ENCODE peak calls at places on chromosomes 4 and X, in five cellular contexts. F is spleen, H is BJ, L is AG20443, G is H7. V is an unnamed sample.

GRCh38 chr4:123037809-123038208 is 115.4 kb upstream of the NUDT6 start:
- DNase-seq in F (no peak), H (peak), L (peak), G (no peak), V (no peak)

GRCh38 chr4:140135529-140136021 is 18.4 kb downstream of the MAML3 start:
- DNase-seq in F (no peak), H (no peak), L (peak), G (no peak), V (no peak)

GRCh38 chr4:78432896-78433295 is 118.7 kb upstream of the ANXA3 start:
- DNase-seq in F (no peak), H (peak), L (peak), G (no peak), V (no peak)

GRCh38 chr4:77593993-77594392 is 11.6 kb upstream of the CXCL13 start:
- DNase-seq in F (no peak), H (no peak), L (no peak), G (no peak), V (no peak)

GRCh38 chr4:183362916-183363542 is 40.8 kb upstream of the CLDN24 start:
- DNase-seq in F (peak), H (no peak), L (peak), G (peak), V (peak)

GRCh38 chr4:16448240-16448639 is 222.0 kb upstream of the TAPT1 start:
- DNase-seq in F (no peak), H (no peak), L (no peak), G (no peak), V (no peak)

GRCh38 chr4:128776794-128777216 is 32.7 kb upstream of the JADE1 start:
- DNase-seq in F (no peak), H (peak), L (peak), G (no peak), V (no peak)

GRCh38 chr4:729336-730315 is 24.0 kb downstream of the PCGF3 start:
- DNase-seq in F (no peak), H (no peak), L (no peak), G (no peak), V (no peak)

GRCh38 chr4:185005209-185005819 is 13.0 kb upstream of the HELT start:
- DNase-seq in F (peak), H (no peak), L (peak), G (peak), V (peak)

GRCh38 chr4:183229397-183229796 is 90.7 kb downstream of the CLDN22 start:
- DNase-seq in F (no peak), H (no peak), L (no peak), G (no peak), V (no peak)

GRCh38 chrX:25968920-25969319 is 169.2 kb upstream of the MAGEB18 start:
- DNase-seq in F (no peak), H (no peak), L (peak), G (peak), V (no peak)

GRCh38 chrX:1661048-1661921 is 46.4 kb downstream of the ASMT start:
- DNase-seq in F (peak), H (no peak), L (no peak), G (peak), V (peak)

GRCh38 chr4:80014531-80014930 is 58.5 kb downstream of the ANTXR2 start:
- DNase-seq in F (no peak), H (no peak), L (no peak), G (no peak), V (no peak)

GRCh38 chr4:121072080-121072835 is at the start of gene NDNF:
- DNase-seq in F (no peak), H (no peak), L (peak), G (peak), V (peak)

GRCh38 chr4:155638195-155638960 is 28.3 kb upstream of the GUCY1A1 start:
- DNase-seq in F (no peak), H (no peak), L (no peak), G (no peak), V (no peak)

GRCh38 chr4:124178449-124179021 is 534.0 kb downstream of the ANKRD50 start:
- DNase-seq in F (no peak), H (no peak), L (peak), G (no peak), V (no peak)

GRCh38 chrX:16869393-16870094 is 618 bp downstream of the RBBP7 start:
- DNase-seq in F (peak), H (no peak), L (peak), G (peak), V (no peak)

GRCh38 chr4:182221987-182222386 is 21.2 kb upstream of the TENM3 start:
- DNase-seq in F (no peak), H (no peak), L (no peak), G (no peak), V (no peak)

GRCh38 chr4:184746532-184746870 is 12.6 kb upstream of the CENPU start:
- DNase-seq in F (no peak), H (peak), L (peak), G (no peak), V (no peak)

GRCh38 chr4:925771-926500 is 6.2 kb downstream of the GAK start:
- DNase-seq in F (peak), H (no peak), L (no peak), G (peak), V (peak)

GRCh38 chr4:6663596-6664393 is 23.3 kb downstream of the MRFAP1 start:
- DNase-seq in F (peak), H (no peak), L (peak), G (no peak), V (no peak)

GRCh38 chrX:108584617-108585211 is 145.1 kb downstream of the COL4A5 start:
- DNase-seq in F (no peak), H (no peak), L (no peak), G (peak), V (no peak)

GRCh38 chr4:185261971-185262370 is 52.6 kb downstream of the SNX25 start:
- DNase-seq in F (no peak), H (no peak), L (no peak), G (no peak), V (no peak)

GRCh38 chr4:120731561-120731960 is 191.0 kb downstream of the PRDM5 start:
- DNase-seq in F (no peak), H (no peak), L (peak), G (no peak), V (no peak)

GRCh38 chr4:41853973-41854372 is 81.3 kb upstream of the TMEM33 start:
- DNase-seq in F (no peak), H (no peak), L (no peak), G (no peak), V (no peak)

GRCh38 chrX:132331532-132331931 is 112.3 kb upstream of the RAP2C start:
- DNase-seq in F (no peak), H (no peak), L (no peak), G (no peak), V (no peak)

GRCh38 chr4:110515676-110516075 is 39.7 kb downstream of the ENPEP start:
- DNase-seq in F (no peak), H (no peak), L (no peak), G (no peak), V (no peak)

GRCh38 chr4:8891255-8891645 is 19.6 kb upstream of the HMX1 start:
- DNase-seq in F (no peak), H (no peak), L (no peak), G (peak), V (no peak)

GRCh38 chr4:81509822-81510221 is 38.1 kb upstream of the RASGEF1B start:
- DNase-seq in F (peak), H (no peak), L (no peak), G (no peak), V (no peak)

GRCh38 chr4:107219681-107220080 is 183.6 kb upstream of the DKK2 start:
- DNase-seq in F (no peak), H (no peak), L (no peak), G (no peak), V (no peak)

GRCh38 chrX:32868524-32868895 is 342.8 kb downstream of the DMD start:
- DNase-seq in F (no peak), H (no peak), L (no peak), G (no peak), V (no peak)

GRCh38 chr4:170122252-170122651 is 32.5 kb upstream of the AADAT start:
- DNase-seq in F (no peak), H (no peak), L (no peak), G (no peak), V (no peak)

GRCh38 chrX:122565952-122566351 is 618.1 kb upstream of the GRIA3 start:
- DNase-seq in F (no peak), H (peak), L (peak), G (no peak), V (peak)

GRCh38 chr4:57044996-57045395 is 65.2 kb downstream of the IGFBP7 start:
- DNase-seq in F (no peak), H (no peak), L (no peak), G (no peak), V (no peak)

V was measured in posterior vena cava.